ENCODE peak calls at places on chromosome 15, in six cellular contexts. H is ovary, O is suprapubic skin, C is transverse colon, G is uterus, B is breast epithelium. K is an unnamed sample. For H3K4me1, the result is how much of the 10 kb centered on the place peaks cover.

GRCh38 chr15:92092391-92092790 is 238.9 kb downstream of the SLCO3A1 start:
- DNase-seq in C (no peak), B (no peak), O (no peak), H (no peak), G (no peak), K (no peak)

GRCh38 chr15:58779554-58779953 is 8.5 kb downstream of the MINDY2 start:
- DNase-seq in G (no peak), B (no peak), O (no peak), C (no peak), H (no peak), K (no peak)

GRCh38 chr15:93065641-93066045 is 23.4 kb downstream of the RGMA start:
- DNase-seq in B (no peak), O (peak), C (no peak), G (no peak), H (no peak), K (no peak)

GRCh38 chr15:92463826-92464225 is 70.1 kb downstream of the ST8SIA2 start:
- DNase-seq in O (no peak), C (no peak), H (no peak), G (no peak), B (no peak), K (no peak)

GRCh38 chr15:88243895-88244787 is 12.4 kb downstream of the NTRK3 start:
- DNase-seq in B (no peak), G (no peak), C (no peak), H (no peak), O (no peak), K (no peak)

GRCh38 chr15:95804484-95804883 is 526.0 kb upstream of the NR2F2 start:
- DNase-seq in B (no peak), O (no peak), C (no peak), H (no peak), G (no peak), K (no peak)

GRCh38 chr15:66132251-66132816 is 121.2 kb downstream of the MEGF11 start:
- DNase-seq in H (no peak), G (no peak), B (no peak), C (no peak), O (no peak), K (no peak)

GRCh38 chr15:89526181-89526580 is 29.8 kb upstream of the RHCG start:
- DNase-seq in G (no peak), B (no peak), O (no peak), C (no peak), H (no peak), K (peak)

GRCh38 chr15:91694829-91695205 is 158.7 kb upstream of the SLCO3A1 start:
- DNase-seq in H (peak), O (peak), B (peak), G (peak), C (peak), K (no peak)

GRCh38 chr15:37764733-37765191 is 169.7 kb upstream of the TMCO5A start:
- DNase-seq in O (no peak), H (no peak), C (peak), B (no peak), G (no peak), K (no peak)

GRCh38 chr15:25481208-25481862 is 42.5 kb upstream of the UBE3A start:
- DNase-seq in B (no peak), G (no peak), O (no peak), C (peak), H (no peak), K (no peak)

DNA sequence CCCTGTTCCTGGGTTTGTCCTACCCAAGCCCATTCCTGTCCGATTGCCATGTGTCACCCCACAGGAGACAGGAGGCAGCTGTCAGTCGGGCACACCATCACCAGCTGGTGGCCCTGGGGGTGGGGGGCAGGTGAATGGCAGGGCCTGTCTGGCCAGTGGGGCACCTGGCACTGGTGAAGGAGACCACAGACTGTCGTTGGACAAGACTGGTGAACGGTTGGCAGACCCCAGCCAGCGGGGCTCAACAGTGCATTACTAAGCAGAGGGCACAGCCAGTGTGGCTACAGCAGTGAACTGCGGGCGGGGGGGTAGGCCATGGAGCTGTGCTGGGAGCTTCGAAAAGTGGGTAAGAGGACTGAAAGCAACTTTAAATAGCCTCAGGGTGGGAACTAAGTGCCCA is 2.1 kb downstream of the SEMA7A start:
- DNase-seq in C (no peak), B (no peak), H (no peak), O (no peak), G (no peak), K (no peak)
- H3K4me1 ChIP-seq in C (under half), B (under half), H (under half), O (under half), G (under half), K (under half)

GRCh38 chr15:75828429-75828828 is 14.8 kb upstream of the UBE2Q2 start:
- DNase-seq in B (no peak), O (no peak), G (no peak), H (no peak), C (no peak), K (no peak)

GRCh38 chr15:75832114-75832513 is 11.1 kb upstream of the UBE2Q2 start:
- DNase-seq in O (no peak), B (no peak), C (no peak), H (no peak), G (no peak), K (no peak)

GRCh38 chr15:75830910-75831805 is 12.1 kb upstream of the UBE2Q2 start:
- DNase-seq in G (no peak), O (no peak), H (no peak), B (no peak), C (no peak), K (no peak)

GRCh38 chr15:75834011-75834410 is 9.2 kb upstream of the UBE2Q2 start:
- DNase-seq in H (no peak), G (no peak), B (no peak), C (no peak), O (no peak), K (no peak)

GRCh38 chr15:75831806-75832102 is 11.5 kb upstream of the UBE2Q2 start:
- DNase-seq in O (no peak), H (no peak), C (no peak), B (no peak), G (no peak), K (no peak)
- TF ChIP-seq POLR2A in O (no peak), H (no peak), C (no peak), B (no peak), G (no peak), K (no peak)

DNA sequence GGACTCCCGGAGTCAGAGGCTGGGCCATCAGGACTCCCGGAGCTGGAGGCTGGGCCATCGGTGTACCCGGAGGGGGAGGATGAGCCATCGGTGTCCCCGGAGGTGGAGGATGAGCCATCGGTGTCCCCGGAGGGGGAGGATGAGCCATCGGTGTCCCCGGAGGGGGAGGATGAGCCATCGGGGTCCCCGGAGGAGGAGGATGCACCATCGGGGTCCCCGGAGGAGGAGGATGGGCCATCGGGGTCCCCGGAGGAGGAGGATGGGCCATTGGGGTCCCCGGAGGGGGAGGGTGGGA is 719 bp downstream of the MAGEL2 start:
- DNase-seq in H (no peak), G (no peak), B (no peak), O (no peak), C (no peak), K (no peak)
- H3K4me3 ChIP-seq in H (peak), G (peak), B (peak), O (peak), C (no peak), K (peak)

GRCh38 chr15:74655424-74655823 is 39.8 kb downstream of the CLK3 start:
- DNase-seq in G (no peak), B (no peak), O (no peak), H (no peak), C (no peak), K (no peak)
- H3K4me1 ChIP-seq in G (under half), B (under half), O (under half), H (under half), C (under half), K (under half)

DNA sequence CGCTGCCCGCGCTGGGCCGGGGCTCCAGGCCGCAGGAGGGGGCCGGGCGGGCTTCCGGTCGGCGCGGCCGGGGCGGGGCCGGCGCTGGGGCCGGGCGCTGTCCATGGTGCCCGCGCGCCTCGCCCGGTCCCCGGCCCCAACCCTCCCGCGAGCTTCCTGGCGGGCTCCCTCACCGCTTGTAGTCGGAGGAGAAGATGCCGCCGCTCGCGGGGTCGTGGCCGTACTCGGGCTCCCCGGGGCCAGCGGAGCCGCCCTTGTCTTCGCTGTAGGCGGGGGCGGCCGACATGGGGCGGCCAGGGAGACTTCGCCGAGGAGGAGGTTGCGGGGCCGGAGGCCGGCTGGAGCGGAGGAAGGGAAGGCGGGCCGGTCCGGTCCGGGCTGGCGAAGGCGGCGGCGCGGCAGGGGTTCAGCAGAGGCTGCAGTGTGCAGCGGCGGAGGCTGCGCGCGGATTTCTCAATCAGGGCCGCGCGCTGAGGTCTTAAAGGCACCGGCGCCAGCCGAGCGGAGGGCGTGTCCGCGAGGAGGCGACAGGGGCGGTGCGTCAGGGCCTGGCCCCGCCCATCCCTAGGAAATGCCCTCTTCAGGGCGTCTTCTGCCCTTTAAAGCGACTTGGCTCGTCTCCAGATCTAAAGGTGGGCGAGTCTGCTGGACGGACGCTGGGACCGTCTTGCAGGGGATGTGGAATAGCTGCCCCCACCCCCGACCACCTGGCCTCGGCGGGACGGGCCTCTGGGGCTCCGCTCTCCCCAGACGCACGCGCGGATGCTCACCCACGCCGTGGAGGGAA is at the start of gene AP3B2:
- DNase-seq in H (peak), C (peak), O (peak), G (peak), B (peak), K (no peak)
- TF ChIP-seq POLR2A in H (no peak), C (no peak), O (no peak), G (peak), B (no peak), K (no peak)

GRCh38 chr15:56804279-56804678 is 71.0 kb upstream of the ZNF280D start:
- DNase-seq in B (no peak), G (no peak), O (no peak), C (no peak), H (no peak), K (no peak)

GRCh38 chr15:56806147-56806536 is 72.8 kb upstream of the ZNF280D start:
- DNase-seq in C (no peak), G (no peak), H (no peak), B (no peak), O (no peak), K (no peak)

GRCh38 chr15:56808160-56808559 is 74.9 kb upstream of the ZNF280D start:
- DNase-seq in C (no peak), O (no peak), G (no peak), B (no peak), H (no peak), K (no peak)

GRCh38 chr15:56804908-56805307 is 71.6 kb upstream of the ZNF280D start:
- DNase-seq in H (no peak), C (no peak), O (no peak), G (no peak), B (no peak), K (no peak)

DNA sequence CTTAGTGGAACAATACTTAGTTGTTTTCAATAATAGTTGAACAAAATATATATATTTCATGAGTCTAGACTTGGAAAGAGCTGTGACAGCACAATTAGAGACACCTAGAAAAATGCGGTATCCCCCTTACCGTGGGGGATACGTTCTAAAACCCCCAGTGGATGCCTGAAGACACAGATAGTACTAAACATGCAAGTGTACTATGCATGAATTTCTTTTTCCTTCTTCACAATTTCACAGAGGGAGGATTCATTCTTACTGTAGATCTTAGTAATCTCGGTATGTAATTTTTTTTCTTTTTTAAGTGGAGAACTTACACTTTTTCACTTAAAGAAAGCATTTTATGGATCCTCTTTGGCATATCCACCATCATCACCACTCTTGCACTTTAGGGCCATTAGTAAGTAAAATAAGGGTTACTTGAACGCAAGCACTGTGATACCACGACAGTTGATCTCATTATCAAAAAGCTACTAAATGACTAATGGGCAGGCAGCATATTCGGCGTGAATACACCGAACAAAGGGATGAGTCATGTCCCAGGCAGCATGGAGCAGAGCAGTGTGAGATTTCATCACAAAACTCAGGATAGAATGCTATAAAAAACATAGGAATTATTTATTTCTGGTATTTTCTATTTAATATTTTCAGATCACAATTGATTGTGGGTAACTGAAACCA is 72.3 kb upstream of the ZNF280D start:
- DNase-seq in C (no peak), B (no peak), G (peak), O (no peak), H (peak), K (no peak)
- H3K4me3 ChIP-seq in C (no peak), B (peak), G (peak), O (no peak), H (peak), K (peak)

DNA sequence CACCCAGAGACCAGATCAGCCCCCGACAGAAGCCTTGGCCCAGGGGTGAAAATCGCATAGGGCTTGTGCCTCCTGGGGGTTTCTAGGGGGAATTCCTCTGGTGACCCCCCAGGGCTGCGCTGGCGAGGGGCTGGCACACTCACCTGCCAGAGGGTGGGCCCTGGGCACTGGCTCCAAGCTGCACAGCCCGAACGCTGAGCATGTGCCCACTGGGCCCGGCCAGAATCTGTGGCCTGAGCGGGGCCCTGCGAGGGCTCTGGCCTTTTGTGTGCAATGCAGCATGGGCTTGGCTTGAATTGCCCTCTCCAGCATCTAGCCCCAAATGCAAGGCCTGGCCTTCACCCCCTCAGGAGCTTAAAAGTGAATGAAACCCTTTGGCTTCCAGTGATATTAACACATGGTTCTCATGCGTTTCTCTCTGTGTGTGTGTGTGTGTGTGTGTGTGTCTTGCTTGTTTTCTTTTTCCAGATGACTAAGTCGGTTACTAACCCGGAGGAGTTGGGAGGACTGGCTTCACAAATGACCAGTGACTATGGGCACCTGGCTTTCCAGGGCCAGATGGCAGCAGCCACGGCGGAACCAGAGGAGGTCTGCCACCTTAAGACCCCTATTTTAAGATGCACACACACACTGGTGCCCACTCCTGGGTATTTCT is 259.1 kb upstream of the TPM1 start:
- DNase-seq in C (no peak), H (peak), B (no peak), G (no peak), O (no peak), K (no peak)
- H3K4me1 ChIP-seq in C (under half), H (under half), B (under half), G (under half), O (under half), K (under half)

GRCh38 chr15:60125334-60125733 is 121.2 kb downstream of the FOXB1 start:
- DNase-seq in G (no peak), C (no peak), H (no peak), B (no peak), O (no peak), K (no peak)
- TF ChIP-seq POLR2A in G (no peak), C (no peak), H (no peak), B (no peak), O (no peak), K (no peak)